ENCODE peak calls at places on chromosomes 2 and 18, in five cellular contexts. O is effector memory CD8-positive, alpha-beta T cell; Z is T-helper 1 cell; X is AG09319; W is activated naive CD8-positive, alpha-beta T cell treated with anti-CD3 and anti-CD28 coated beads, Interleukin-2, amount 50 U/mL, for 24 hours. H is an unnamed sample.

GRCh38 chr18:30858562-30858961 is 184.0 kb downstream of the DSC3 start:
- DNase-seq in X (no peak), Z (no peak), W (no peak), O (no peak), H (no peak)

GRCh38 chr2:11097988-11098387 is 57.3 kb upstream of the SLC66A3 start:
- DNase-seq in Z (no peak), W (no peak), X (no peak), O (no peak), H (no peak)

GRCh38 chr2:148813603-148814065 is 61.4 kb upstream of the KIF5C start:
- DNase-seq in Z (peak), W (peak), O (peak), X (no peak), H (peak)

GRCh38 chr2:152466925-152467676 is 132.1 kb downstream of the FMNL2 start:
- DNase-seq in W (no peak), Z (no peak), O (no peak), X (no peak), H (peak)

GRCh38 chr2:216721141-216721540 is 25.8 kb upstream of the IGFBP5 start:
- DNase-seq in O (no peak), W (no peak), Z (no peak), X (no peak), H (no peak)

GRCh38 chr2:100903534-100904258 is 83.8 kb downstream of the NPAS2 start:
- DNase-seq in X (no peak), Z (no peak), W (no peak), O (no peak), H (no peak)

GRCh38 chr2:67260348-67261277 is 136.5 kb upstream of the ETAA1 start:
- DNase-seq in Z (no peak), X (peak), O (no peak), W (no peak), H (no peak)

GRCh38 chr2:53104263-53104662 is 663.3 kb upstream of the CHAC2 start:
- DNase-seq in W (no peak), O (no peak), Z (no peak), X (no peak), H (no peak)

GRCh38 chr18:49597556-49597955 is 35.7 kb downstream of the LIPG start:
- DNase-seq in W (no peak), Z (no peak), O (no peak), X (no peak), H (no peak)

GRCh38 chr2:56448403-56448998 is 264.7 kb downstream of the CCDC85A start:
- DNase-seq in Z (no peak), W (no peak), X (no peak), O (no peak), H (no peak)

GRCh38 chr2:147081826-147082225 is 763.0 kb upstream of the ACVR2A start:
- DNase-seq in O (no peak), Z (no peak), X (no peak), W (no peak), H (no peak)

GRCh38 chr18:11783716-11784331 is 67.4 kb upstream of the CHMP1B start:
- DNase-seq in Z (no peak), O (no peak), X (no peak), W (no peak), H (no peak)

GRCh38 chr2:161414385-161415040 is 1.6 kb upstream of the TBR1 start:
- DNase-seq in O (no peak), Z (no peak), X (no peak), W (no peak), H (no peak)

GRCh38 chr2:227626580-227627151 is 9.4 kb downstream of the SCYGR4 start:
- DNase-seq in O (no peak), X (no peak), W (no peak), Z (no peak), H (no peak)

GRCh38 chr2:58715344-58715743 is 474.2 kb upstream of the FANCL start:
- DNase-seq in X (no peak), W (no peak), O (no peak), Z (no peak), H (no peak)

GRCh38 chr2:223054193-223054781 is 2.3 kb downstream of the KCNE4 start:
- DNase-seq in Z (no peak), X (no peak), O (no peak), W (no peak), H (no peak)

GRCh38 chr2:219692521-219692920 is 65.1 kb downstream of the SLC4A3 start:
- DNase-seq in Z (no peak), W (no peak), O (no peak), X (no peak), H (no peak)

GRCh38 chr2:75021672-75022071 is 63.2 kb downstream of the POLE4 start:
- DNase-seq in X (peak), W (no peak), Z (no peak), O (no peak), H (no peak)

GRCh38 chr2:96495983-96496382 is 9.2 kb downstream of the NEURL3 start:
- DNase-seq in Z (no peak), W (no peak), X (no peak), O (no peak), H (no peak)

GRCh38 chr2:218230882-218231281 is 13.9 kb downstream of the ARPC2 start:
- DNase-seq in O (peak), W (peak), Z (no peak), X (no peak), H (peak)

GRCh38 chr2:74567862-74568261 is 13.3 kb downstream of the DOK1 start:
- DNase-seq in W (no peak), Z (no peak), X (peak), O (no peak), H (no peak)

GRCh38 chr2:71299507-71299906 is 32.1 kb upstream of the ZNF638 start:
- DNase-seq in X (no peak), Z (no peak), O (no peak), W (no peak), H (peak)

GRCh38 chr2:70561893-70562292 is 8.3 kb upstream of the TGFA start:
- DNase-seq in Z (no peak), W (no peak), O (no peak), X (no peak), H (no peak)

H was measured in germinal center.